ENCODE peak calls at places on chromosomes 13 and 19, in six cellular contexts. One of them, this sample, is unnamed.

GRCh38 chr13:30791354-30791921 is 56.1 kb downstream of the ALOX5AP start:
- DNase-seq in H9: no peak
- DNase-seq in H1: no peak
- DNase-seq in IMR-90: peak; percentile 43
- DNase-seq in neuronal stem cell: no peak
- DNase-seq in trophoblast cell: no peak
- DNase-seq in this sample: no peak

GRCh38 chr13:112715715-112716460 is 26.1 kb downstream of the ATP11A start:
- DNase-seq in H9: no peak
- DNase-seq in H1: no peak
- DNase-seq in IMR-90: no peak
- DNase-seq in neuronal stem cell: no peak
- DNase-seq in trophoblast cell: no peak
- DNase-seq in this sample: no peak

GRCh38 chr13:52130641-52131040 is 1.8 kb upstream of the NEK5 start:
- DNase-seq in H9: no peak
- DNase-seq in H1: no peak
- DNase-seq in IMR-90: no peak
- DNase-seq in neuronal stem cell: no peak
- DNase-seq in trophoblast cell: peak; percentile 6
- DNase-seq in this sample: no peak

GRCh38 chr13:98280176-98280510 is 103.1 kb upstream of the RNF113B start:
- DNase-seq in H9: no peak
- DNase-seq in H1: no peak
- DNase-seq in IMR-90: no peak
- DNase-seq in neuronal stem cell: no peak
- DNase-seq in trophoblast cell: no peak
- DNase-seq in this sample: no peak

GRCh38 chr19:39199025-39199424 is 2.3 kb downstream of the NCCRP1 start:
- DNase-seq in H9: peak; percentile 61
- DNase-seq in H1: no peak
- DNase-seq in IMR-90: peak; percentile 63
- DNase-seq in neuronal stem cell: no peak
- DNase-seq in trophoblast cell: no peak
- DNase-seq in this sample: peak; percentile 18

GRCh38 chr13:40813662-40814454 is 24.4 kb downstream of the SLC25A15 start:
- DNase-seq in H9: peak; percentile 44
- DNase-seq in H1: no peak
- DNase-seq in IMR-90: peak; percentile 34
- DNase-seq in neuronal stem cell: no peak
- DNase-seq in trophoblast cell: peak; percentile 40
- DNase-seq in this sample: peak; percentile 32

GRCh38 chr19:39986643-39987042 is 10.2 kb upstream of the ZNF546 start:
- DNase-seq in H9: no peak
- DNase-seq in H1: no peak
- DNase-seq in IMR-90: no peak
- DNase-seq in neuronal stem cell: no peak
- DNase-seq in trophoblast cell: no peak
- DNase-seq in this sample: no peak

GRCh38 chr13:58852076-58852475 is 1220.5 kb downstream of the PCDH17 start:
- DNase-seq in H9: no peak
- DNase-seq in H1: no peak
- DNase-seq in IMR-90: no peak
- DNase-seq in neuronal stem cell: no peak
- DNase-seq in trophoblast cell: no peak
- DNase-seq in this sample: peak; percentile 31

GRCh38 chr19:11130824-11131455 is 24.6 kb downstream of the SPC24 start:
- DNase-seq in H9: peak; percentile 84
- DNase-seq in H1: no peak
- DNase-seq in IMR-90: peak; percentile 73
- DNase-seq in neuronal stem cell: no peak
- DNase-seq in trophoblast cell: peak; percentile 84
- DNase-seq in this sample: peak; percentile 79

GRCh38 chr13:43782686-43783085 is 4.1 kb downstream of the ENOX1 start:
- DNase-seq in H9: no peak
- DNase-seq in H1: no peak
- DNase-seq in IMR-90: no peak
- DNase-seq in neuronal stem cell: no peak
- DNase-seq in trophoblast cell: peak; percentile 56
- DNase-seq in this sample: no peak

GRCh38 chr19:58261968-58262921 is 16.5 kb upstream of the ZNF8 start:
- DNase-seq in H9: no peak
- DNase-seq in H1: no peak
- DNase-seq in IMR-90: no peak
- DNase-seq in neuronal stem cell: no peak
- DNase-seq in trophoblast cell: no peak
- DNase-seq in this sample: peak; percentile 30

GRCh38 chr13:66795636-66796035 is 434.5 kb downstream of the PCDH9 start:
- DNase-seq in H9: no peak
- DNase-seq in H1: no peak
- DNase-seq in IMR-90: no peak
- DNase-seq in neuronal stem cell: no peak
- DNase-seq in trophoblast cell: no peak
- DNase-seq in this sample: no peak

GRCh38 chr19:2461751-2462634 is 5.2 kb upstream of the LMNB2 start:
- DNase-seq in H9: peak; percentile 84
- DNase-seq in H1: no peak
- DNase-seq in IMR-90: peak; percentile 56
- DNase-seq in neuronal stem cell: peak; percentile 56
- DNase-seq in trophoblast cell: peak; percentile 53
- DNase-seq in this sample: peak; percentile 68

GRCh38 chr19:13029301-13029880 is 34.1 kb downstream of the NFIX start:
- DNase-seq in H9: no peak
- DNase-seq in H1: no peak
- DNase-seq in IMR-90: no peak
- DNase-seq in neuronal stem cell: no peak
- DNase-seq in trophoblast cell: no peak
- DNase-seq in this sample: no peak

GRCh38 chr19:11578342-11579142 is 1.1 kb upstream of the ACP5 start:
- DNase-seq in H9: peak; percentile 56
- DNase-seq in H1: no peak
- DNase-seq in IMR-90: no peak
- DNase-seq in neuronal stem cell: no peak
- DNase-seq in trophoblast cell: peak; percentile 48
- DNase-seq in this sample: peak; percentile 33

GRCh38 chr19:50492303-50493052 is 15.8 kb upstream of the GARIN5A start:
- DNase-seq in H9: peak; percentile 39
- DNase-seq in H1: no peak
- DNase-seq in IMR-90: no peak
- DNase-seq in neuronal stem cell: no peak
- DNase-seq in trophoblast cell: no peak
- DNase-seq in this sample: peak; percentile 17

GRCh38 chr13:98570929-98571372 is 6.0 kb downstream of the STK24 start:
- DNase-seq in H9: no peak
- DNase-seq in H1: no peak
- DNase-seq in IMR-90: no peak
- DNase-seq in neuronal stem cell: no peak
- DNase-seq in trophoblast cell: peak; percentile 43
- DNase-seq in this sample: peak; percentile 79

GRCh38 chr13:94479559-94480095 is at the start of gene DCT:
- DNase-seq in H9: no peak
- DNase-seq in H1: no peak
- DNase-seq in IMR-90: no peak
- DNase-seq in neuronal stem cell: peak; percentile 72
- DNase-seq in trophoblast cell: no peak
- DNase-seq in this sample: no peak

GRCh38 chr13:70585109-70585508 is 476.9 kb upstream of the KLHL1 start:
- DNase-seq in H9: no peak
- DNase-seq in H1: no peak
- DNase-seq in IMR-90: no peak
- DNase-seq in neuronal stem cell: no peak
- DNase-seq in trophoblast cell: no peak
- DNase-seq in this sample: no peak

GRCh38 chr13:53254495-53254894 is 225.9 kb downstream of the OLFM4 start:
- DNase-seq in H9: peak; percentile 34
- DNase-seq in H1: no peak
- DNase-seq in IMR-90: no peak
- DNase-seq in neuronal stem cell: no peak
- DNase-seq in trophoblast cell: peak; percentile 31
- DNase-seq in this sample: no peak

GRCh38 chr19:39915101-39915847 is 19.2 kb downstream of the FCGBP start:
- DNase-seq in H9: peak; percentile 65
- DNase-seq in H1: no peak
- DNase-seq in IMR-90: no peak
- DNase-seq in neuronal stem cell: no peak
- DNase-seq in trophoblast cell: no peak
- DNase-seq in this sample: no peak

GRCh38 chr13:49295231-49295630 is 47.5 kb downstream of the CDADC1 start:
- DNase-seq in H9: no peak
- DNase-seq in H1: no peak
- DNase-seq in IMR-90: no peak
- DNase-seq in neuronal stem cell: no peak
- DNase-seq in trophoblast cell: no peak
- DNase-seq in this sample: no peak

GRCh38 chr19:15199219-15199651 is 1.6 kb downstream of the NOTCH3 start:
- DNase-seq in H9: no peak
- DNase-seq in H1: no peak
- DNase-seq in IMR-90: no peak
- DNase-seq in neuronal stem cell: no peak
- DNase-seq in trophoblast cell: no peak
- DNase-seq in this sample: no peak

GRCh38 chr19:1577929-1578618 is 9.9 kb upstream of the MEX3D start:
- DNase-seq in H9: no peak
- DNase-seq in H1: no peak
- DNase-seq in IMR-90: no peak
- DNase-seq in neuronal stem cell: no peak
- DNase-seq in trophoblast cell: no peak
- DNase-seq in this sample: no peak

GRCh38 chr13:23467048-23467931 is 33.8 kb upstream of the SACS start:
- DNase-seq in H9: no peak
- DNase-seq in H1: no peak
- DNase-seq in IMR-90: peak; percentile 43
- DNase-seq in neuronal stem cell: no peak
- DNase-seq in trophoblast cell: no peak
- DNase-seq in this sample: peak; percentile 9

GRCh38 chr13:102983496-102983895 is 82.7 kb downstream of the SLC10A2 start:
- DNase-seq in H9: no peak
- DNase-seq in H1: no peak
- DNase-seq in IMR-90: no peak
- DNase-seq in neuronal stem cell: no peak
- DNase-seq in trophoblast cell: peak; percentile 81
- DNase-seq in this sample: no peak

GRCh38 chr13:24161010-24161775 is 673 bp downstream of the SPATA13 start:
- DNase-seq in H9: peak; percentile 51
- DNase-seq in H1: no peak
- DNase-seq in IMR-90: no peak
- DNase-seq in neuronal stem cell: no peak
- DNase-seq in trophoblast cell: no peak
- DNase-seq in this sample: no peak

GRCh38 chr13:94327318-94327717 is 152.2 kb downstream of the DCT start:
- DNase-seq in H9: no peak
- DNase-seq in H1: no peak
- DNase-seq in IMR-90: no peak
- DNase-seq in neuronal stem cell: no peak
- DNase-seq in trophoblast cell: peak; percentile 11
- DNase-seq in this sample: peak; percentile 27

GRCh38 chr19:39810424-39810823 is 23.5 kb downstream of the DYRK1B start:
- DNase-seq in H9: no peak
- DNase-seq in H1: no peak
- DNase-seq in IMR-90: no peak
- DNase-seq in neuronal stem cell: no peak
- DNase-seq in trophoblast cell: no peak
- DNase-seq in this sample: no peak

GRCh38 chr19:50488795-50489194 is 12.1 kb upstream of the GARIN5A start:
- DNase-seq in H9: no peak
- DNase-seq in H1: no peak
- DNase-seq in IMR-90: no peak
- DNase-seq in neuronal stem cell: no peak
- DNase-seq in trophoblast cell: no peak
- DNase-seq in this sample: no peak

GRCh38 chr19:41206456-41206855 is 12.6 kb upstream of the AXL start:
- DNase-seq in H9: no peak
- DNase-seq in H1: no peak
- DNase-seq in IMR-90: no peak
- DNase-seq in neuronal stem cell: no peak
- DNase-seq in trophoblast cell: no peak
- DNase-seq in this sample: no peak

GRCh38 chr13:50912851-50913250 is 3.3 kb downstream of the RNASEH2B start:
- DNase-seq in H9: no peak
- DNase-seq in H1: no peak
- DNase-seq in IMR-90: peak; percentile 55
- DNase-seq in neuronal stem cell: no peak
- DNase-seq in trophoblast cell: no peak
- DNase-seq in this sample: peak; percentile 29

GRCh38 chr13:50911937-50912624 is 2.5 kb downstream of the RNASEH2B start:
- DNase-seq in H9: peak; percentile 90
- DNase-seq in H1: peak; percentile 79
- DNase-seq in IMR-90: peak; percentile 90
- DNase-seq in neuronal stem cell: peak; percentile 85
- DNase-seq in trophoblast cell: peak; percentile 93
- DNase-seq in this sample: peak; percentile 94

GRCh38 chr13:50909605-50910482 is at the start of gene RNASEH2B:
- DNase-seq in H9: peak; percentile 78
- DNase-seq in H1: no peak
- DNase-seq in IMR-90: peak; percentile 40
- DNase-seq in neuronal stem cell: peak; percentile 56
- DNase-seq in trophoblast cell: peak; percentile 85
- DNase-seq in this sample: peak; percentile 73

GRCh38 chr13:50910483-50910805 is 853 bp downstream of the RNASEH2B start:
- DNase-seq in H9: peak; percentile 61
- DNase-seq in H1: no peak
- DNase-seq in IMR-90: peak; percentile 42
- DNase-seq in neuronal stem cell: peak; percentile 29
- DNase-seq in trophoblast cell: no peak
- DNase-seq in this sample: peak; percentile 63

GRCh38 chr13:50911051-50911690 is 1.6 kb downstream of the RNASEH2B start:
- DNase-seq in H9: no peak
- DNase-seq in H1: no peak
- DNase-seq in IMR-90: no peak
- DNase-seq in neuronal stem cell: peak; percentile 15
- DNase-seq in trophoblast cell: no peak
- DNase-seq in this sample: peak; percentile 65
- H3K14ac ChIP-seq in H9: no peak overlapping the region
- H3K14ac ChIP-seq in H1: no peak overlapping the region
- H3K14ac ChIP-seq in IMR-90: peak overlapping the region; percentile 75
- H3K14ac ChIP-seq in neuronal stem cell: no peak overlapping the region
- H3K14ac ChIP-seq in trophoblast cell: no peak overlapping the region
- H3K14ac ChIP-seq in this sample: no peak overlapping the region

GRCh38 chr19:17293605-17294004 is 9.6 kb downstream of the ABHD8 start:
- DNase-seq in H9: no peak
- DNase-seq in H1: no peak
- DNase-seq in IMR-90: no peak
- DNase-seq in neuronal stem cell: no peak
- DNase-seq in trophoblast cell: no peak
- DNase-seq in this sample: no peak
- H3K14ac ChIP-seq in H9: no peak overlapping the region
- H3K14ac ChIP-seq in H1: no peak overlapping the region
- H3K14ac ChIP-seq in IMR-90: no peak overlapping the region
- H3K14ac ChIP-seq in neuronal stem cell: no peak overlapping the region
- H3K14ac ChIP-seq in trophoblast cell: no peak overlapping the region
- H3K14ac ChIP-seq in this sample: no peak overlapping the region

GRCh38 chr13:92187378-92187989 is 789.1 kb downstream of the GPC5 start:
- DNase-seq in H9: no peak
- DNase-seq in H1: no peak
- DNase-seq in IMR-90: peak; percentile 27
- DNase-seq in neuronal stem cell: peak; percentile 50
- DNase-seq in trophoblast cell: peak; percentile 68
- DNase-seq in this sample: peak; percentile 58
- H3K14ac ChIP-seq in H9: no peak overlapping the region
- H3K14ac ChIP-seq in H1: no peak overlapping the region
- H3K14ac ChIP-seq in IMR-90: no peak overlapping the region
- H3K14ac ChIP-seq in neuronal stem cell: no peak overlapping the region
- H3K14ac ChIP-seq in trophoblast cell: no peak overlapping the region
- H3K14ac ChIP-seq in this sample: no peak overlapping the region

GRCh38 chr19:27709496-27709895 is 1503.5 kb downstream of the UQCRFS1 start:
- DNase-seq in H9: no peak
- DNase-seq in H1: no peak
- DNase-seq in IMR-90: no peak
- DNase-seq in neuronal stem cell: no peak
- DNase-seq in trophoblast cell: no peak
- DNase-seq in this sample: no peak
- H3K14ac ChIP-seq in H9: no peak overlapping the region
- H3K14ac ChIP-seq in H1: no peak overlapping the region
- H3K14ac ChIP-seq in IMR-90: no peak overlapping the region
- H3K14ac ChIP-seq in neuronal stem cell: no peak overlapping the region
- H3K14ac ChIP-seq in trophoblast cell: no peak overlapping the region
- H3K14ac ChIP-seq in this sample: no peak overlapping the region

This sample was measured in mesenchymal stem cell.